ENCODE peak calls at places on chromosome 6, in nine cellular contexts. U, K, R, G, O, E, M, N and W are unnamed samples. For H3K27me3 and H3K9me3, the result is how much of the 10 kb centered on the place peaks cover.

GRCh38 chr6:48068326-48069191 is 42.4 kb downstream of the PTCHD4 start:
- DNase-seq in U (no peak), K (peak), R (no peak), G (peak), O (no peak), E (no peak), M (no peak), N (no peak), W (no peak)

GRCh38 chr6:131950767-131951575 is at the start of gene CCN2:
- DNase-seq in U (peak), K (peak), R (peak), G (peak), O (peak), E (peak), M (peak), N (no peak), W (no peak)

GRCh38 chr6:129345890-129346289 is 364.1 kb downstream of the ARHGAP18 start:
- DNase-seq in U (peak), K (no peak), R (no peak), G (peak), O (peak), E (peak), M (peak), N (no peak), W (no peak)

GRCh38 chr6:21208796-21209186 is 384.8 kb upstream of the SOX4 start:
- DNase-seq in U (no peak), K (no peak), R (no peak), G (no peak), O (no peak), E (no peak), M (no peak), N (no peak), W (no peak)

GRCh38 chr6:120786682-120787081 is 547.6 kb downstream of the TBC1D32 start:
- DNase-seq in U (no peak), K (no peak), R (no peak), G (no peak), O (no peak), E (no peak), M (no peak), N (no peak), W (no peak)

GRCh38 chr6:115058414-115059211 is 715.8 kb upstream of the HS3ST5 start:
- DNase-seq in U (no peak), K (no peak), R (no peak), G (no peak), O (no peak), E (no peak), M (no peak), N (no peak), W (no peak)

GRCh38 chr6:48426636-48427035 is 315.6 kb upstream of the PTCHD4 start:
- DNase-seq in U (peak), K (no peak), R (no peak), G (peak), O (peak), E (peak), M (peak), N (no peak), W (no peak)

GRCh38 chr6:119727504-119728219 is 378.1 kb upstream of the MAN1A1 start:
- DNase-seq in U (no peak), K (peak), R (peak), G (no peak), O (no peak), E (no peak), M (no peak), N (no peak), W (no peak)

GRCh38 chr6:36290668-36291620 is 21.1 kb downstream of the PNPLA1 start:
- DNase-seq in U (peak), K (no peak), R (no peak), G (peak), O (peak), E (no peak), M (no peak), N (peak), W (no peak)

GRCh38 chr6:105677671-105678475 is 275.0 kb upstream of the PREP start:
- DNase-seq in U (no peak), K (no peak), R (no peak), G (peak), O (no peak), E (peak), M (peak), N (no peak), W (no peak)

GRCh38 chr6:137089305-137089704 is 44.5 kb upstream of the IL20RA start:
- DNase-seq in U (no peak), K (no peak), R (no peak), G (no peak), O (no peak), E (no peak), M (no peak), N (no peak), W (no peak)

GRCh38 chr6:151141685-151142084 is 98.1 kb upstream of the AKAP12 start:
- DNase-seq in U (no peak), K (no peak), R (peak), G (no peak), O (peak), E (no peak), M (peak), N (no peak), W (no peak)

GRCh38 chr6:16761469-16762264 is 407 bp upstream of the ATXN1 start:
- DNase-seq in U (peak), K (peak), R (peak), G (peak), O (peak), E (peak), M (peak), N (peak), W (peak)

GRCh38 chr6:14317616-14318015 is 200.0 kb downstream of the CD83 start:
- DNase-seq in U (no peak), K (no peak), R (no peak), G (no peak), O (no peak), E (no peak), M (no peak), N (no peak), W (no peak)

GRCh38 chr6:169789944-169790927 is 38.8 kb downstream of the ERMARD start:
- DNase-seq in U (peak), K (peak), R (peak), G (peak), O (peak), E (peak), M (peak), N (peak), W (peak)

GRCh38 chr6:33014841-33015634 is 5.6 kb upstream of the HLA-DOA start:
- DNase-seq in U (peak), K (peak), R (peak), G (peak), O (peak), E (peak), M (peak), N (peak), W (peak)

GRCh38 chr6:56279346-56280080 is 32.1 kb upstream of the COL21A1 start:
- DNase-seq in U (no peak), K (no peak), R (peak), G (no peak), O (peak), E (no peak), M (peak), N (no peak), W (no peak)

GRCh38 chr6:3500262-3501001 is 43.6 kb upstream of the SLC22A23 start:
- DNase-seq in U (peak), K (no peak), R (peak), G (peak), O (peak), E (peak), M (peak), N (no peak), W (no peak)

GRCh38 chr6:95551678-95552324 is 25.5 kb upstream of the MANEA start:
- DNase-seq in U (no peak), K (no peak), R (no peak), G (no peak), O (no peak), E (no peak), M (no peak), N (no peak), W (no peak)

GRCh38 chr6:136123464-136123863 is 126.6 kb downstream of the MTFR2 start:
- DNase-seq in U (peak), K (no peak), R (no peak), G (peak), O (peak), E (peak), M (peak), N (no peak), W (no peak)

GRCh38 chr6:215335-216034 is 76.8 kb upstream of the DUSP22 start:
- DNase-seq in U (peak), K (no peak), R (no peak), G (peak), O (peak), E (peak), M (no peak), N (no peak), W (no peak)

GRCh38 chr6:33427585-33428218 is 7.8 kb downstream of the SYNGAP1 start:
- DNase-seq in U (no peak), K (peak), R (no peak), G (peak), O (no peak), E (no peak), M (no peak), N (peak), W (peak)

GRCh38 chr6:159919011-159919511 is 28.3 kb downstream of the MAS1 start:
- DNase-seq in U (peak), K (no peak), R (no peak), G (peak), O (no peak), E (peak), M (peak), N (no peak), W (no peak)

GRCh38 chr6:106360410-106360988 is at the start of gene CRYBG1:
- DNase-seq in U (peak), K (peak), R (peak), G (peak), O (peak), E (no peak), M (no peak), N (peak), W (no peak)

GRCh38 chr6:89518352-89519055 is 85.6 kb downstream of the ANKRD6 start:
- DNase-seq in U (no peak), K (no peak), R (no peak), G (no peak), O (peak), E (no peak), M (no peak), N (no peak), W (no peak)

GRCh38 chr6:108644252-108644651 is 83.5 kb downstream of the FOXO3 start:
- DNase-seq in U (no peak), K (no peak), R (no peak), G (no peak), O (no peak), E (no peak), M (no peak), N (no peak), W (no peak)

GRCh38 chr6:79042799-79043126 is 35.3 kb downstream of the PHIP start:
- DNase-seq in U (no peak), K (no peak), R (no peak), G (no peak), O (no peak), E (no peak), M (no peak), N (no peak), W (no peak)

GRCh38 chr6:88569959-88570358 is 393.5 kb downstream of the RNGTT start:
- DNase-seq in U (no peak), K (no peak), R (no peak), G (no peak), O (no peak), E (no peak), M (no peak), N (no peak), W (no peak)

GRCh38 chr6:163837681-163838431 is 423.3 kb downstream of the QKI start:
- DNase-seq in U (peak), K (no peak), R (no peak), G (peak), O (no peak), E (peak), M (peak), N (no peak), W (no peak)

GRCh38 chr6:85404497-85405174 is 45.2 kb upstream of the NT5E start:
- DNase-seq in U (peak), K (no peak), R (peak), G (peak), O (peak), E (peak), M (peak), N (no peak), W (no peak)

GRCh38 chr6:161943561-161943960 is 669.7 kb upstream of the AGPAT4 start:
- DNase-seq in U (no peak), K (no peak), R (no peak), G (no peak), O (no peak), E (no peak), M (no peak), N (no peak), W (no peak)

GRCh38 chr6:134795001-134795400 is 154.9 kb downstream of the ALDH8A1 start:
- DNase-seq in U (no peak), K (no peak), R (no peak), G (no peak), O (no peak), E (no peak), M (no peak), N (no peak), W (no peak)

GRCh38 chr6:116111552-116112528 is 11.2 kb downstream of the NT5DC1 start:
- DNase-seq in U (peak), K (peak), R (peak), G (peak), O (peak), E (peak), M (no peak), N (peak), W (peak)

GRCh38 chr6:56863366-56863765 is 91.5 kb upstream of the BEND6 start:
- DNase-seq in U (peak), K (no peak), R (peak), G (peak), O (peak), E (peak), M (peak), N (no peak), W (no peak)

GRCh38 chr6:46626228-46626909 is 26.2 kb downstream of the CYP39A1 start:
- DNase-seq in U (peak), K (no peak), R (peak), G (peak), O (peak), E (peak), M (no peak), N (no peak), W (no peak)

GRCh38 chr6:2081155-2082138 is 164.0 kb downstream of the GMDS start:
- DNase-seq in U (no peak), K (no peak), R (no peak), G (no peak), O (no peak), E (no peak), M (no peak), N (no peak), W (peak)

GRCh38 chr6:15879372-15880261 is 216.8 kb upstream of the DTNBP1 start:
- DNase-seq in U (peak), K (no peak), R (no peak), G (peak), O (no peak), E (peak), M (peak), N (peak), W (peak)

GRCh38 chr6:71421611-71422010 is 133.0 kb downstream of the OGFRL1 start:
- DNase-seq in U (no peak), K (no peak), R (no peak), G (no peak), O (no peak), E (no peak), M (no peak), N (no peak), W (no peak)

GRCh38 chr6:17984822-17985660 is 2.4 kb downstream of the KIF13A start:
- DNase-seq in U (peak), K (no peak), R (no peak), G (peak), O (peak), E (peak), M (no peak), N (no peak), W (no peak)

GRCh38 chr6:122766256-122766655 is 13.3 kb upstream of the FABP7 start:
- DNase-seq in U (no peak), K (no peak), R (no peak), G (no peak), O (no peak), E (no peak), M (no peak), N (no peak), W (no peak)

DNA sequence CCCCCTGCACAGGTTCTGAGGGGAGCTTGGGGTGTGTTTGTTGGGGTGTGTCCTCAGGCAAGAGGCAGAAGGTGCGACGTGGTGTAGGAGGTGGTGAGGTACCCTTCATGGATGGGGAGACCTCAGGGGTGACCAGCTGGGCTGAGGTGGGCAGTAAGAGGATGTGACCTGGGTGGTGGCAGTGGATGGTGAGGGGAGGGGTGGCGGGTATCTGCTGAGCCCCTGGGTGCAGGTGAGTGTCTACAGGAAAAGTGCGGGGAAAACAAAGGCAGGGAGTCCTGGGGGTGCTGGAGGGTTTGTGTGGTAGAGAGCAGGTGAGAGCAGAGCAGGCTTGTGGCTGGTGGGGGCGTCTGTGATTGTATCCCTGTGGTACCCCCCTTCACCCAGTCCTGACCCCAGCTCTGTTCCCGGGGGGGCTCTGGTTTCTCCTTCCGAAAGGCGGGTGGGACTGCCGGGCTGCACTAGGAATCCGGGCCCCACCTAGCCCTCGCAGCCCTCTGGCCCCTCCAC is 631 bp downstream of the RAET1L start:
- DNase-seq in U (no peak), K (no peak), R (no peak), G (no peak), O (no peak), E (no peak), M (no peak), N (no peak), W (no peak)
- H3K27me3 ChIP-seq in U (under half), K (under half), R (under half), G (under half), O (under half), E (half or more), M (under half), N (under half), W (under half)

DNA sequence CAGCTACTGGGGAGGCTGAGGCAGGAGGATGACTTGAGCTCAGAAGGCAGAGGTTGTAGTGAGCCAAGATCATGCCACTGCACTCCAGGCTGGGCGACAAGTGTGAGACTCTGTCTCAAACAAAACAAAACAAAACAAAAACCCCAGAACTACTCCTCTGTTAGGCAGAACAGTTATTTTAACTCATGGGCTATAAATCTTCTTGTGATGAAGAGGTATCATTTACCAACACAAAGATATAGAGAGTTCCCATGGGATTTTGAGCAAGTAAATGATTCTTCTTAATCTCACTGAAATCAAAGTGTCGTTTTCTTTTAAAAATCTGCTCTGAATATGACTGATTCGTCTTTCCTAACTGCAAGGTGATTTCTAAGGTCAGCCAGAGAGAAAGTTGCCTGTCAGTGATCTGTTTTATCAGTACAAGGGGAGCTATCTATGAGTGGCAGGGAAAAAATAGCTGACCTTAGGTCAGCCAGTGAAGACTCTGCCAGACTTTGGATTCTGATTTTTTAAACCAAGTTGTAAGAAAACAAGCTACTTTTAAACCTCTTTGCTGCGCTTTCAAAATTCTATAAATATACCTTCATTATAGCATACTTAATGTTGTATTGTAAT is 3.8 kb upstream of the DSP start:
- DNase-seq in U (no peak), K (no peak), R (no peak), G (no peak), O (no peak), E (no peak), M (no peak), N (no peak), W (no peak)
- H3K9me3 ChIP-seq in U (under half), K (under half), R (under half), G (under half), O (under half), E (under half), M (under half), N (under half), W (under half)

DNA sequence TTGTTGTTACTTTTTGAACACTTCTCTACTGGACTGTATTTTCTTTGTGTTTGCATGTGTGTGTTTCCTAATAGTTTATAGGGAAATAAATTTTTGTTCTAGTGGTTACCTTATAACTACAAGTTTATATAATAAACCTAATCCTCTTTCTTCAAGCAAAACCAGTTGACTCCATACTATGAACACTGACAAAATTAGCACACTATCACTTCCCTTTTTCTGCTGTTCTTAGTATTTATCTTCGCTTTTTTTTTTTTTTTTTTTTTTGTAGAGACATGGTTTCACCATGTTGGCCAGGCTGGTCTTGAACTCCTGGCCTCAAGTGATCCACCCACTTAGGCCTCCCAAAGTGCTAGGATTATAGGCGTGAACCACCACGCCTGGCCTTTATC is 25.0 kb upstream of the C6orf62 start:
- DNase-seq in U (no peak), K (no peak), R (no peak), G (no peak), O (no peak), E (no peak), M (no peak), N (no peak), W (no peak)
- H2AFZ ChIP-seq in U (peak), K (no peak), R (no peak), G (peak), O (peak), E (no peak), M (no peak), N (peak), W (no peak)

DNA sequence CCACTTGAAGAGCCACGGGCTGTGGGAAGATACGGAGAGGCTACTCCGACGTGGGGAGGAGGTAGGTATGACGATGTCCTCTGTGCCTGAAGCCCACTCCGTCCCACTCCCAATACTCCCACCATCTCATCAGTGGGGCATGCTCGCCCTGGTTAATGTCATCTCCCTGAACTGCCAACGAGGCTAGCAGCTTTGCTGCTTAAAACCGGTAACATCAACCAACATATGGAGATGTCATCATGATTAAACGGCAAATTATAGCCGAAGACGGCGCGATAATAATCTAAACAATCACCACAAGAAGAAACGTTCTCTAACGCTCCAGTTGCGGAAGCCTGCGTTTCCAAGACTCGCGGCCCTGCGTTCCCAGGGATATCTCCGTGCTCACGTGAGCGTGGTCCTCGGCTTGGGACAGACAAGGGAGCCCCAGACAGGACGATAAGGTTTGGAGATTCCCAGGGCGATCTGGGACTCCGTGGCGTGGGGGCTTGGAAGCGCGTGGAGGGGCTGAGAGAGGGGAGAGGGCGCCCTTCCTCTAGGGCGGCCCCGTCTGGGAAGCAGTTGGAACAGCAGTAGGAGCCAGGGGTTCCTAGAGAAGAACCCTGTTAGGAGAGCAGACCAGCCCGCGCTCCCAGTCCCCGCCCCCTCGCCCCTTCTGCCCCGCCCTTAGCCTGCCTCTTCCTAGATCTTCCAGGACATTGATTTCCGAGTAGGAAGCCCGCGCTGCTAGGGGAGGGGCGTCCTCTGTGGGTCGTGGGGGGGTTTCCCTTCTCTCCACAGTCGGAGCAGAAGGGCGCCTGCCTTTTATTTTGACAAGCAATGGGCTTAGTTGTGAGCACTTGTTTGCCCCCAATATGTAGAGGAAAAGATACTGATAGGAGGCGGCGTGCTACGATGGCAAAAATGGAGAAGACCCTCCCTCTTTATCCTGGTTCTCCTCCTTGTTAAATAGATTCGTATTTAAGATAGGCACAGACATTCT is 10.7 kb downstream of the NRN1 start:
- DNase-seq in U (no peak), K (peak), R (peak), G (peak), O (peak), E (peak), M (no peak), N (peak), W (peak)
- H3K27me3 ChIP-seq in U (half or more), K (half or more), R (under half), G (under half), O (half or more), E (half or more), M (half or more), N (half or more), W (under half)